ENCODE peak calls at places on chromosome 6, in nine cellular contexts. One of them, this sample, is unnamed. For H3K4me1, the result is how much of the 10 kb centered on the place peaks cover.

GRCh38 chr6:82783587-82784253 is 281.9 kb downstream of the UBE3D start:
- DNase-seq in cardiac muscle cell: no peak
- DNase-seq in left ventricle myocardium inferior: no peak
- DNase-seq in colonic mucosa: no peak
- DNase-seq in uterus: no peak
- DNase-seq in heart right ventricle: no peak
- DNase-seq in IMR-90: no peak
- DNase-seq in right atrium auricular region: no peak
- DNase-seq in PC-3: peak
- DNase-seq in this sample: no peak

GRCh38 chr6:35294308-35294945 is 3.2 kb upstream of the DEF6 start:
- DNase-seq in cardiac muscle cell: peak
- DNase-seq in left ventricle myocardium inferior: no peak
- DNase-seq in colonic mucosa: no peak
- DNase-seq in uterus: no peak
- DNase-seq in heart right ventricle: no peak
- DNase-seq in IMR-90: peak
- DNase-seq in right atrium auricular region: no peak
- DNase-seq in PC-3: peak
- DNase-seq in this sample: peak

GRCh38 chr6:20028143-20028542 is 184.1 kb downstream of the MBOAT1 start:
- DNase-seq in cardiac muscle cell: no peak
- DNase-seq in left ventricle myocardium inferior: no peak
- DNase-seq in colonic mucosa: no peak
- DNase-seq in uterus: no peak
- DNase-seq in heart right ventricle: no peak
- DNase-seq in IMR-90: no peak
- DNase-seq in right atrium auricular region: no peak
- DNase-seq in PC-3: no peak
- DNase-seq in this sample: no peak

GRCh38 chr6:105874835-105875626 is 211.1 kb upstream of the PRDM1 start:
- DNase-seq in cardiac muscle cell: no peak
- DNase-seq in left ventricle myocardium inferior: no peak
- DNase-seq in colonic mucosa: no peak
- DNase-seq in uterus: no peak
- DNase-seq in heart right ventricle: no peak
- DNase-seq in IMR-90: no peak
- DNase-seq in right atrium auricular region: no peak
- DNase-seq in PC-3: no peak
- DNase-seq in this sample: no peak

GRCh38 chr6:82144852-82145332 is 102.7 kb downstream of the IBTK start:
- DNase-seq in cardiac muscle cell: peak
- DNase-seq in left ventricle myocardium inferior: peak
- DNase-seq in colonic mucosa: no peak
- DNase-seq in uterus: peak
- DNase-seq in heart right ventricle: peak
- DNase-seq in IMR-90: peak
- DNase-seq in right atrium auricular region: peak
- DNase-seq in PC-3: peak
- DNase-seq in this sample: no peak

GRCh38 chr6:35148167-35148741 is 7.1 kb upstream of the TCP11 start:
- DNase-seq in cardiac muscle cell: peak
- DNase-seq in left ventricle myocardium inferior: no peak
- DNase-seq in colonic mucosa: no peak
- DNase-seq in uterus: no peak
- DNase-seq in heart right ventricle: no peak
- DNase-seq in IMR-90: peak
- DNase-seq in right atrium auricular region: no peak
- DNase-seq in PC-3: peak
- DNase-seq in this sample: no peak

GRCh38 chr6:37761872-37762271 is 57.7 kb upstream of the ZFAND3 start:
- DNase-seq in cardiac muscle cell: no peak
- DNase-seq in left ventricle myocardium inferior: no peak
- DNase-seq in colonic mucosa: no peak
- DNase-seq in uterus: no peak
- DNase-seq in heart right ventricle: no peak
- DNase-seq in IMR-90: no peak
- DNase-seq in right atrium auricular region: no peak
- DNase-seq in PC-3: no peak
- DNase-seq in this sample: no peak

GRCh38 chr6:21438237-21438985 is 155.1 kb upstream of the SOX4 start:
- DNase-seq in cardiac muscle cell: no peak
- DNase-seq in left ventricle myocardium inferior: no peak
- DNase-seq in colonic mucosa: no peak
- DNase-seq in uterus: no peak
- DNase-seq in heart right ventricle: no peak
- DNase-seq in IMR-90: no peak
- DNase-seq in right atrium auricular region: no peak
- DNase-seq in PC-3: peak
- DNase-seq in this sample: peak

GRCh38 chr6:169626169-169626833 is 75.5 kb downstream of the WDR27 start:
- DNase-seq in cardiac muscle cell: no peak
- DNase-seq in left ventricle myocardium inferior: no peak
- DNase-seq in colonic mucosa: no peak
- DNase-seq in uterus: no peak
- DNase-seq in heart right ventricle: no peak
- DNase-seq in IMR-90: no peak
- DNase-seq in right atrium auricular region: no peak
- DNase-seq in PC-3: no peak
- DNase-seq in this sample: no peak

GRCh38 chr6:291148-291696 is 1.1 kb upstream of the DUSP22 start:
- DNase-seq in cardiac muscle cell: peak
- DNase-seq in left ventricle myocardium inferior: no peak
- DNase-seq in colonic mucosa: no peak
- DNase-seq in uterus: no peak
- DNase-seq in heart right ventricle: no peak
- DNase-seq in IMR-90: no peak
- DNase-seq in right atrium auricular region: peak
- DNase-seq in PC-3: peak
- DNase-seq in this sample: no peak

GRCh38 chr6:90369651-90370050 is 73.0 kb upstream of the BACH2 start:
- DNase-seq in cardiac muscle cell: peak
- DNase-seq in left ventricle myocardium inferior: no peak
- DNase-seq in colonic mucosa: no peak
- DNase-seq in uterus: no peak
- DNase-seq in heart right ventricle: no peak
- DNase-seq in IMR-90: no peak
- DNase-seq in right atrium auricular region: no peak
- DNase-seq in PC-3: no peak
- DNase-seq in this sample: no peak

GRCh38 chr6:10081075-10081474 is 333.8 kb downstream of the TFAP2A start:
- DNase-seq in cardiac muscle cell: no peak
- DNase-seq in left ventricle myocardium inferior: no peak
- DNase-seq in colonic mucosa: no peak
- DNase-seq in uterus: no peak
- DNase-seq in heart right ventricle: no peak
- DNase-seq in IMR-90: no peak
- DNase-seq in right atrium auricular region: no peak
- DNase-seq in PC-3: no peak
- DNase-seq in this sample: no peak

GRCh38 chr6:165814669-165815068 is 151.6 kb upstream of the PDE10A start:
- DNase-seq in cardiac muscle cell: no peak
- DNase-seq in left ventricle myocardium inferior: no peak
- DNase-seq in colonic mucosa: no peak
- DNase-seq in uterus: no peak
- DNase-seq in heart right ventricle: peak
- DNase-seq in IMR-90: no peak
- DNase-seq in right atrium auricular region: no peak
- DNase-seq in PC-3: no peak
- DNase-seq in this sample: no peak

GRCh38 chr6:136772685-136773472 is 19.4 kb downstream of the MAP3K5 start:
- DNase-seq in cardiac muscle cell: no peak
- DNase-seq in left ventricle myocardium inferior: no peak
- DNase-seq in colonic mucosa: no peak
- DNase-seq in uterus: no peak
- DNase-seq in heart right ventricle: peak
- DNase-seq in IMR-90: no peak
- DNase-seq in right atrium auricular region: no peak
- DNase-seq in PC-3: no peak
- DNase-seq in this sample: no peak

GRCh38 chr6:36692220-36692619 is 5.4 kb upstream of the RAB44 start:
- DNase-seq in cardiac muscle cell: no peak
- DNase-seq in left ventricle myocardium inferior: no peak
- DNase-seq in colonic mucosa: no peak
- DNase-seq in uterus: no peak
- DNase-seq in heart right ventricle: no peak
- DNase-seq in IMR-90: no peak
- DNase-seq in right atrium auricular region: no peak
- DNase-seq in PC-3: no peak
- DNase-seq in this sample: no peak

DNA sequence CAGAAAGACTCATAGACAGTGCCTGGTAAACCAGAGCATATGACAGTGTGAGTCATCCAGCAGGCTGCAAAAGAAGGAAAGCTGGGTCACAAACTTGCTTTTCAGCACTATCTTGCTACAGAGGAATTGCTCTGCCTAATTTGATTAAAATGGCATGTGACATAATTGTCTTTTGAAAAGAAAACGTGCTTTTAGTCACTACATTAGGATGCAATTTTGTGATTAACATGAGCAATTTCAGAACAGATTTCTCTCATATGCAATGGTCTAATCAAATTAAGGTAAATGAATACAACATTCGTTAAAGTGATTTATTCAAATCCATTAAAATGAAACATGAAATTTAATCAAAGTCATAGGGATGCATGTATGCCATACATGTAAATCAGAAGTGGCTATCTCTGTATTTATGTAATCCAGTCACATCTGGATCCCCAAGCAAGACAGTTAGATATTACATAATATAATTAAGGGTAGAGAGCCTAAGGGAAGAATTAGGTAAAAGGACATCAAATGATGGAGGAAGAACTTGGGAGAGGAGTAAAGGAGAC is 399.9 kb upstream of the HTR1E start:
- DNase-seq in cardiac muscle cell: no peak
- DNase-seq in left ventricle myocardium inferior: no peak
- DNase-seq in colonic mucosa: no peak
- DNase-seq in uterus: no peak
- DNase-seq in heart right ventricle: no peak
- DNase-seq in IMR-90: no peak
- DNase-seq in right atrium auricular region: no peak
- DNase-seq in PC-3: no peak
- DNase-seq in this sample: no peak
- H3K27ac ChIP-seq in cardiac muscle cell: no peak
- H3K27ac ChIP-seq in left ventricle myocardium inferior: no peak
- H3K27ac ChIP-seq in colonic mucosa: no peak
- H3K27ac ChIP-seq in uterus: no peak
- H3K27ac ChIP-seq in heart right ventricle: no peak
- H3K27ac ChIP-seq in IMR-90: no peak
- H3K27ac ChIP-seq in right atrium auricular region: no peak
- H3K27ac ChIP-seq in PC-3: no peak
- H3K27ac ChIP-seq in this sample: no peak

DNA sequence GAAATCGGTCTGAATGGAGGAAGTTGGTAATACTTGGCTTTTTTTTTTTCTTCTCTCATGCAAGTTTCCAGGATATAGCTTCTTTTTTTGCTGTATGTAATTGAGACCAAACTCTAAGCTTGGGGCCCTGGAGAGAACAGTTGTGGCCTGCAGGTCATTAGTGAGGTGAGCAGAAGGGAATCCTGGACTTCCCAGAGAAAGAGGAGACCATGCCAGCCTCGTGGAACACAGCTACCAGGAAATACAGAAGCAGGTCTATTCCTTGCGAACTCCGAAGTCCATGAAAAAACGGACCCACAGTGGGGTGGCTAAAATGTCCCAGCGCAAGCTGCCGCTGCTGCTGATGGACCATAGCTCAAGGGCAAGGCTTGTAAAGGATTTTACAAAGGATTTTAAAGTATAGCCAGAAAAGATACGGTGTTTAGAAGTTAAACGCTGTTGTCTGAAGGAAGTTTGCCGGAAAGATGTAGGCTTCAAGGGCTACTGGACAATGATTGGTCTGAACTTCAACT is 374.7 kb downstream of the UTRN start:
- DNase-seq in cardiac muscle cell: no peak
- DNase-seq in left ventricle myocardium inferior: no peak
- DNase-seq in colonic mucosa: peak
- DNase-seq in uterus: no peak
- DNase-seq in heart right ventricle: no peak
- DNase-seq in IMR-90: no peak
- DNase-seq in right atrium auricular region: no peak
- DNase-seq in PC-3: no peak
- DNase-seq in this sample: no peak
- H3K4me1 ChIP-seq in cardiac muscle cell: under half
- H3K4me1 ChIP-seq in left ventricle myocardium inferior: under half
- H3K4me1 ChIP-seq in colonic mucosa: under half
- H3K4me1 ChIP-seq in uterus: under half
- H3K4me1 ChIP-seq in heart right ventricle: under half
- H3K4me1 ChIP-seq in IMR-90: under half
- H3K4me1 ChIP-seq in right atrium auricular region: under half
- H3K4me1 ChIP-seq in PC-3: under half
- H3K4me1 ChIP-seq in this sample: under half

DNA sequence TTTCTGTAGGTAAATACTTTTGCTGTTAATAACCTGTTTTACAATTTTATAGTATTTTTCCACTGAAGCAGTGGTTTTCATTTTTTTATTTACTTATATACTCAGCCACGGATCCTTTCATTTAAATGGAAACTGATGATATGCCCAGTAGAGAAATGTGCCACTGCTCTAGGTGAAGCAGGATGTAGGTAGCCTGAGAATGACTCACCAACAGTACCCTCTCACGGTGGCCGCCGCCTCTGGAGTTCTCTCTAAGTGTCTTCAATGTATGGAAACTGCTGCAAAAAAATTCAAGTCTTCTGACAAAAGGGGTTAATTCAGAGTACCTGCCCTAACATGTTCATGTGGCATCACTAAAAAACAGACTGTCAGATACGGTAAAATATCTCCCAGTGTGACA is 6.4 kb downstream of the EYA4 start:
- DNase-seq in cardiac muscle cell: no peak
- DNase-seq in left ventricle myocardium inferior: no peak
- DNase-seq in colonic mucosa: no peak
- DNase-seq in uterus: no peak
- DNase-seq in heart right ventricle: no peak
- DNase-seq in IMR-90: no peak
- DNase-seq in right atrium auricular region: no peak
- DNase-seq in PC-3: peak
- DNase-seq in this sample: no peak
- H3K27ac ChIP-seq in cardiac muscle cell: no peak
- H3K27ac ChIP-seq in left ventricle myocardium inferior: no peak
- H3K27ac ChIP-seq in colonic mucosa: no peak
- H3K27ac ChIP-seq in uterus: no peak
- H3K27ac ChIP-seq in heart right ventricle: no peak
- H3K27ac ChIP-seq in IMR-90: peak
- H3K27ac ChIP-seq in right atrium auricular region: no peak
- H3K27ac ChIP-seq in PC-3: peak
- H3K27ac ChIP-seq in this sample: no peak

DNA sequence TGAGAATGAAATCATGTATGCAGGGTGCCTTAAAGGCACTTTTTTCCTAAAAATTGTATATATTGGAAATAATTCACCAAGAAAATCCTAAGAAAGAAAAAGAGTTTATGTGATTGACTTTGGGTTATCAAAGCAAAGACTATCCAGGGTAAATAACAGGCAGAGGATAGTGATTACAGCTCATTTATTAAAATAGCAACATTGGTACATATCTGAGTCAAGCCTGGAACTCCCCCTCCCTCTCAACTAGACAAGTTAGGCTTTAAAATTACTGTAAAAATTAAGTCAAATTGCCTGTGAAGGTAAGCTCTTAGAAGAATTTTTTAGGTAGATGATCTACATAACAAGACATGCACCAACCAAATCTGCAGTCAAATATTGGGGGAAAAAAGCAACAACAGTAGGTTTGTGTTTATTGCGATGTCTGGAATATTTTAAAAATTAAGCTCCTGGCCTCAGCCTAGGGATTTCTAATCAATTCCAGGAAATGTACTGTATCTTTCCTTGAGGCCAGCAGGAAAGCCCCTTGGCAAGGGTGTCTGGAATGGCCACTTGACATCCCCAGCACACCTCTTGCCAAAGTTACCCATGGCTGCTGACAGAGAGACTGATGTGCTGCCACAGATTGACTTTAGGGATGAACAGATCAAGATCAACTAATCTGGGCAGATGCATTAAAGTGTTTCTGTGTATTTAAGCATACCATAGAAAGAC is 31.2 kb upstream of the HBS1L start:
- DNase-seq in cardiac muscle cell: no peak
- DNase-seq in left ventricle myocardium inferior: no peak
- DNase-seq in colonic mucosa: no peak
- DNase-seq in uterus: no peak
- DNase-seq in heart right ventricle: no peak
- DNase-seq in IMR-90: no peak
- DNase-seq in right atrium auricular region: no peak
- DNase-seq in PC-3: no peak
- DNase-seq in this sample: no peak
- H3K4me1 ChIP-seq in cardiac muscle cell: under half
- H3K4me1 ChIP-seq in left ventricle myocardium inferior: under half
- H3K4me1 ChIP-seq in colonic mucosa: under half
- H3K4me1 ChIP-seq in uterus: under half
- H3K4me1 ChIP-seq in heart right ventricle: under half
- H3K4me1 ChIP-seq in IMR-90: under half
- H3K4me1 ChIP-seq in right atrium auricular region: under half
- H3K4me1 ChIP-seq in PC-3: under half
- H3K4me1 ChIP-seq in this sample: half or more

This sample was measured in naive thymus-derived CD4-positive, alpha-beta T cell.